ENCODE peak calls at places on chromosomes 4 and X, in six cellular contexts. H is neuronal stem cell, U is IMR-90, T is mesenchymal stem cell, Q is H1, A is trophoblast cell. X is an unnamed sample.

GRCh38 chr4:84573738-84574720 is 8.9 kb upstream of the CDS1 start:
- DNase-seq in U (no peak), H (no peak), A (peak), T (no peak), Q (no peak), X (no peak)

GRCh38 chrX:147550217-147550616 is 361.5 kb upstream of the FMR1 start:
- DNase-seq in U (no peak), T (no peak), Q (peak), A (peak), H (peak), X (peak)

GRCh38 chr4:19993222-19993621 is 258.5 kb upstream of the SLIT2 start:
- DNase-seq in Q (no peak), U (no peak), H (no peak), A (no peak), T (no peak), X (no peak)

GRCh38 chr4:78308517-78308916 is 243.1 kb upstream of the ANXA3 start:
- DNase-seq in Q (no peak), A (no peak), H (no peak), U (no peak), T (no peak), X (no peak)

GRCh38 chr4:166165829-166166420 is 292.9 kb downstream of the TLL1 start:
- DNase-seq in T (peak), A (peak), Q (no peak), U (peak), H (peak), X (no peak)

GRCh38 chr4:156662921-156663320 is 308.7 kb downstream of the PDGFC start:
- DNase-seq in T (no peak), A (no peak), Q (no peak), U (no peak), H (no peak), X (no peak)

GRCh38 chrX:5236096-5236495 is 992.6 kb downstream of the NLGN4X start:
- DNase-seq in Q (no peak), U (no peak), H (no peak), A (peak), T (peak), X (peak)

GRCh38 chr4:75769044-75769443 is 44.7 kb downstream of the USO1 start:
- DNase-seq in A (no peak), T (peak), H (no peak), Q (no peak), U (peak), X (no peak)

DNA sequence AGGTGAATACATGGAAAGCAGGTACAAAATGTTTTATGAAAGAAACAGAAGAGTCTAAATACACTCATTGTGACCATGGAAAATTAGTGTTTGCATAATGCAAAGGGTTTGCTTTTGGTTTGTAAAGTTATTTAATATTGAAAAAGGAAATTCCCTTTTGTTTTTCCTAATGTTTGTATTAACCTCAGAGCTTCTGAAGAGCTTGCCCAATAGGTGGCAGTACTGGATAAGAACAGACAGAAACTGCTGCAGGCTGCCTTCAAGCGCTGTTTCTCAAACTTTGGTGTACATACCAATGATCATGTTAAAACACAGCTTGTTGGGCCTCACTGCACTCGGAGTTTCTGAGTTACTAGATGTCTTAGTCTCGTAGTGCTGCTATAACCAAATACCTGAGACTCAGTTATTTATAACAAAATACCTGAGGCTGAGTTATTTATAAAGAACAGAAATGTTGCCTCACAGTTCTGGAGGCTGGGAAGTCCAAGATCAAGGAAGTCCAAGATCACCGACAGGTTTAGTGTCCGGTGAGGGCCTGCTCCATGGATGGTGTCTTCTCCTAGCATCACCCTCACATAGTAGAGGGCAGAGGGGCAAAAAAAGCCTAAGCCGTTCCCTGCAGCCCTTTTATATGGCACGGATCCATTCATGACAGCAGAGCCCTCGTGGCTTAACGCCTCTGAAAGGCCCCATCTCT is 54.2 kb downstream of the SUPT20HL2 start:
- DNase-seq in A (peak), T (peak), H (no peak), Q (no peak), U (peak), X (peak)
- H2AFZ ChIP-seq in A (no peak), T (no peak), H (no peak), Q (no peak), U (no peak), X (no peak)

DNA sequence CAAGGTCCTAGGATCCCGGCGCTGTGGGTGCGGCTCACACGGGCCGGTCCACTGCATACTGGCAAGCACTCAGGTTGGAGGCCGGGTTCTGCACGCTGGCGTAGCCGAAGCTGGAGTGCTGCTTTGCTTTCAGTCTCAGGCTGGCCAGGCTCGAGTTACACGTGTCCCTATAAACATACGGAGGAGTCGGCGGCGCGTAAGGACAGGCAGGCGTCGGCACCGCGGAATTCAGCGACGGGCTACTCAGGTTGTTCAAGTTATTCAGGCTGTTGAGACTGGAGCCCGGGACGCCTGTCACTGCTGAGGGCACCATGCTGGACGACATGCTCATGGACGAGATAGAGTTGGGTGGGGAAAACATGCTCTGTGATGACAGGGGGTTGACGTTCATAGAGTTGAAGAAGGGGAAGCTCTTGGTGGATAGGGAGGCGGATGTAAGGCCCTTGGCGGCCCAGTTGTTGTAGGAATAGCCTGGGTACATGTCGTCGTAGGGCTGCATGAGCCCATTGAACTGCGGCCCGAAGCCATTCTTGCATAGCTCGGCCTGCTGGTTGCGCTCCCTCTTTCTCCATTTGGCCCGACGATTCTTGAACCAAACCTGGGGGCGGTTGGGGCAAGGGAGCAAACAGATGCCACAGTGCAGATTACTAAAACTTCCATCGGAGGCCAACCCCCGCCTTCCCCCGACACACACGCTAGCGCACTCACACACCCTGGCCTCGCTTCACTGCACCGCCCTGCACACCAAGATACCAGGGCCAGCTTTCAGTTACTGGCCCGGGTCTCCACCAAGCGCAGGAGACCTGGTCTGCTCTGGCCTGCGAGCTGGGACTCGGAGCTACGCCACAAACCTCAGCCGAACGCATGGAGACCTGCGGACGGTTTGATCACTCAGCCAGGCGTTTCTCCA is 4.5 kb downstream of the PITX2 start:
- DNase-seq in Q (peak), A (no peak), U (no peak), H (peak), T (peak), X (peak)
- H2AK5ac ChIP-seq in Q (no peak), A (no peak), U (no peak), H (peak), T (no peak), X (no peak)

DNA sequence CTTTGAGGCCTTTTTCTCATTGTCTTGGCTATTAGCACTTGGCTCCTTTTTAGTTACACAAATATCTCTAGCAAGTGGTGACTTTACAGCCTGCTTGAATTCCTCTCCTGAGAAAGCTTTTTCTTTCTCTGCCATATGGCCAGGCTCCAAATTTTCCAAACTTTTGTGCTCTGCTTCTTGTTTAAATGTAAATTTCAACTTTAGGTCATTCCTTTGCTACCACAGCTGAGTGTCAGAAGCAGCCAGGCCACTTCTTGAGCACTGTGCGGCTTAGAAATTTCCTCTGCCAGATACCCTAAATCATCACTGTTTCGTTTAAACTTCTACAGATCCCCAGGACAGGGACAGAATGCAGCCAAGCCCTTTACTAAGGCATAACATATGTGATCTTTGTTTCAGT is 222.4 kb downstream of the FBXO8 start:
- DNase-seq in A (no peak), Q (no peak), H (no peak), T (peak), U (no peak), X (no peak)
- H4K8ac ChIP-seq in A (no peak), Q (no peak), H (no peak), T (no peak), U (no peak), X (no peak)

DNA sequence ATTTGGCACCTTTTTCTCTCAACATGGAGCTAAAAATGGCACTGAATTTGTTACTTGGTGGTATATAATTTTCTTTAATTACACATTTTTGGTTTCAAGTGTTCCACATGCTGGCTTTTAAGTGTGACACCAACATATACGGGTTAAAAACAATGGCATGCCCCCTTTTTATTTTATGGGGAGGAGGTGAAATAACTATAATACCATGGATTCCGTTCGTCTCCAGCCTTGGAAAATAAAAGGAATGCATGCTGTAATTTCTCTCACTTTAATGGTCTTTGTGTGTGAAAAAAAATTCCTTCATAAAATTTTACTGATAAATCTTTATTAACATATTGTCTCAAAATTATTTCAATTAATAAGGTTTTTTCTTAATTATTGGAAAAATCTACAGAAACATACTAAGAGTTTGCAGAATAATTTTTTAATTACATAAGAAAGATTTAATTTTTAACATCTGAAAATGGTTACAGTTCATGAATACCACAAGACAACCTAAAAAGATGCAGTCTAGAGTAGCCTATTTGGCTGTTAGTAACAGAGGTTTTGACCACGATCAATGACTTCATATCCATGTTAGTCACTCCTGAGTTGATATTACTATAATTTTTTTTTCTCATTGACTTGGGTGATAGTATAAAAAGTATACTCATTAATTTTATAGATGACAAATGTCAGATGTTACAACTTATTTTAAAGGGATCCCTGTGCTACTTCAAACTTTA is 272.7 kb downstream of the DCTD start:
- DNase-seq in T (no peak), H (no peak), Q (no peak), A (peak), U (peak), X (no peak)
- H2AFZ ChIP-seq in T (no peak), H (no peak), Q (no peak), A (no peak), U (no peak), X (no peak)

GRCh38 chr4:112748352-112748900 is 111.5 kb downstream of the LARP7 start:
- DNase-seq in A (no peak), H (no peak), Q (no peak), T (no peak), U (no peak), X (no peak)
- H2AK5ac ChIP-seq in A (no peak), H (no peak), Q (no peak), T (no peak), U (no peak), X (no peak)

DNA sequence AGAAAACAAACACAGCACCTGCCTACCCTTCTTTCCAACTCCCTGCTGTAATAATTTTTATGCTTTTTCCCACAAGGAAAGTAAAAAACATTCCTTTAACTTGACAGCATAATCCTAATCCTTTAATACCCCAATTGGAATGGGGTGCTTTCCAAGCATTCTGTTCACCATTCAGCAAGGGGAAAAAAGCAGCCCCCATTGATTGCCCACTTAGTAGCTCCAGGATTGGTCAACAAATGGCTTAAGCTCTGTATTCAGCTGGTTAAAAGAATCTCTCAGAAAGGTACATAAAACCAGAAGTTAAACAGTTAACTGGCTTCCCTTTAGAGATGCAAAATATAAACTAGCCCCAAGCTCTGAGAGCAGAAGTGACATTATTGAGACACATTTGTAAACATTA is 194.8 kb upstream of the ATOH1 start:
- DNase-seq in T (no peak), H (peak), A (no peak), Q (no peak), U (no peak), X (no peak)
- H4K8ac ChIP-seq in T (no peak), H (no peak), A (no peak), Q (no peak), U (no peak), X (no peak)

DNA sequence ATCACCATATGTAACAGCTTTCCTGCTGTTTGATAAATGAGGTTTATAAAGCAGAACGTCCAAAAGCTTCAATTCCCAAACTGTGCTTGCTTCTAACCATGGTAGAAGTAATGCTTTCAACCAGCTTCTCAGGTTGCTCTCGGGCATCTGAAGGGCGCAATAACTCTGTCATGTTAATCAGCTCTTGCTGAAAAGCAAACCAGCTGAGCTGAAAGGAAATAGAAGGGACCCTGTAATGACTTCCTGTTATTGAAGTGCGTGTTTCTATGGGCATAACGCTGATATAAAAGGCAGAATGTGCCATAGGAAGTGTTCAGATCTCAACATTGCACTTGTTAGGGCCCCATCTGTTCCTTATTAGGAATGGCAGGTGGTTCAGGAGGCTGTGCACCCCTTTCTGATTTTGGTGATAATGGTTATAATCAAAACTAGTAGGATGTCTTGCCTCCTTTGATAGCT is 21.2 kb downstream of the HERC3 start:
- DNase-seq in A (no peak), Q (no peak), H (no peak), T (no peak), U (no peak), X (no peak)
- H2AFZ ChIP-seq in A (no peak), Q (peak), H (peak), T (no peak), U (peak), X (no peak)

GRCh38 chr4:70836081-70836480 is 3.6 kb downstream of the GRSF1 start:
- DNase-seq in Q (no peak), H (no peak), T (no peak), A (no peak), U (no peak), X (no peak)

GRCh38 chr4:70839537-70840093 is at the start of gene GRSF1:
- DNase-seq in U (peak), Q (peak), T (peak), A (peak), H (peak), X (peak)

GRCh38 chr4:70838400-70838971 is 1.2 kb downstream of the GRSF1 start:
- DNase-seq in H (no peak), A (peak), U (peak), Q (no peak), T (peak), X (no peak)

GRCh38 chr4:70841951-70842350 is 2.3 kb upstream of the GRSF1 start:
- DNase-seq in T (no peak), Q (no peak), H (no peak), U (no peak), A (no peak), X (no peak)

DNA sequence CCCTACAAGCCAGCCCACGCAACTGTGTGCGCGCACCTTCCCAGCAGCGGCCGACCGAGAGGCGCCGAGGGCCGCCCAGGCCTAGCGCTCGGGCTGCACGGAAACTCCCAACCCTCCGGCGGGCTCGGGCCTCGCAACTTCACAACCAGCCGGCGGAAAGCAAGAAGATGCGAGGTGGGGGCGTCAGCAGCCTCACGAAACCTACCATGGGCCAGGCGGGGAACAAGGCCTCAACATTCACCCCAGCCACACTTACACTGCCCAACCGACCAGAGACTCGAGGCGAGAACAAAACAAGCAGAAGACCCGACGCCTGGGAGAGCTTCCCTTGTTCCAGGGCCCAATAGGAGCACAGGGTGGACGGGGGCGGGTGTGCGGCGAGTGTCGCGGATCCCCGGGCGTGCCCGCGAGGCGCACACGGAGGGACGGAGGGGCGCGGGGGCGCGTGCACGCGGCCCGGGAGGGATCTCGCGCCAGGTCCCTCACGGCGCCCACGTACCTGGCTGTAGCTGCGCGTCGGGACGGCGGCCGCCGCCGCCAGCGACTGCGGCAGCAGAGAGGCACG is 636 bp downstream of the GRSF1 start:
- DNase-seq in A (peak), Q (peak), H (peak), T (peak), U (peak), X (peak)
- H2AK5ac ChIP-seq in A (no peak), Q (no peak), H (peak), T (peak), U (peak), X (no peak)

X was measured in H9.